ENCODE peak calls at places on chromosome 21, in eight cellular contexts. E is BJ; C is tibial nerve; N is keratinocyte; O is fibroblast of pulmonary artery; Z is stomach; F is CD8-positive, alpha-beta T cell; X is WERI-Rb-1. P is an unnamed sample.

GRCh38 chr21:36591326-36591970 is 107.5 kb upstream of the SIM2 start:
- DNase-seq in X (no peak), N (no peak), O (no peak), E (no peak), C (no peak), F (no peak), Z (no peak), P (no peak)

GRCh38 chr21:32135401-32136363 is 143.2 kb downstream of the MIS18A start:
- DNase-seq in C (no peak), F (no peak), N (no peak), E (peak), O (no peak), X (no peak), Z (no peak), P (no peak)

GRCh38 chr21:46038871-46039397 is 57.4 kb downstream of the COL6A1 start:
- DNase-seq in X (no peak), N (no peak), E (peak), O (peak), F (no peak), Z (no peak), C (peak), P (no peak)

GRCh38 chr21:45600248-45600647 is 43.3 kb upstream of the PCBP3 start:
- DNase-seq in C (no peak), Z (no peak), N (no peak), X (no peak), O (no peak), F (no peak), E (no peak), P (no peak)

GRCh38 chr21:14273736-14274538 is 58.0 kb downstream of the RBM11 start:
- DNase-seq in F (no peak), C (no peak), E (no peak), O (no peak), X (no peak), Z (peak), N (no peak), P (peak)

GRCh38 chr21:33265664-33266049 is 510 bp upstream of the IL10RB start:
- DNase-seq in N (no peak), C (peak), X (no peak), E (no peak), O (no peak), F (peak), Z (peak), P (no peak)

GRCh38 chr21:35602811-35603210 is 457.5 kb downstream of the SETD4 start:
- DNase-seq in Z (no peak), C (no peak), N (no peak), F (no peak), X (no peak), O (no peak), E (no peak), P (no peak)

GRCh38 chr21:36974851-36975192 is 8.4 kb upstream of the HLCS start:
- DNase-seq in X (no peak), F (no peak), E (no peak), Z (no peak), C (no peak), N (no peak), O (no peak), P (no peak)

GRCh38 chr21:44485796-44486195 is 30.5 kb downstream of the LRRC3 start:
- DNase-seq in C (no peak), F (no peak), O (no peak), E (no peak), Z (no peak), N (no peak), X (no peak), P (no peak)

GRCh38 chr21:44483288-44484237 is 28.3 kb downstream of the LRRC3 start:
- DNase-seq in X (no peak), F (no peak), E (no peak), C (no peak), Z (no peak), N (no peak), O (no peak), P (no peak)

GRCh38 chr21:44486302-44486701 is 31.0 kb downstream of the LRRC3 start:
- DNase-seq in F (no peak), N (no peak), X (no peak), Z (no peak), E (no peak), C (no peak), O (no peak), P (no peak)

GRCh38 chr21:44484498-44485253 is 29.4 kb downstream of the LRRC3 start:
- DNase-seq in N (no peak), Z (no peak), O (no peak), E (no peak), X (no peak), C (no peak), F (no peak), P (no peak)

DNA sequence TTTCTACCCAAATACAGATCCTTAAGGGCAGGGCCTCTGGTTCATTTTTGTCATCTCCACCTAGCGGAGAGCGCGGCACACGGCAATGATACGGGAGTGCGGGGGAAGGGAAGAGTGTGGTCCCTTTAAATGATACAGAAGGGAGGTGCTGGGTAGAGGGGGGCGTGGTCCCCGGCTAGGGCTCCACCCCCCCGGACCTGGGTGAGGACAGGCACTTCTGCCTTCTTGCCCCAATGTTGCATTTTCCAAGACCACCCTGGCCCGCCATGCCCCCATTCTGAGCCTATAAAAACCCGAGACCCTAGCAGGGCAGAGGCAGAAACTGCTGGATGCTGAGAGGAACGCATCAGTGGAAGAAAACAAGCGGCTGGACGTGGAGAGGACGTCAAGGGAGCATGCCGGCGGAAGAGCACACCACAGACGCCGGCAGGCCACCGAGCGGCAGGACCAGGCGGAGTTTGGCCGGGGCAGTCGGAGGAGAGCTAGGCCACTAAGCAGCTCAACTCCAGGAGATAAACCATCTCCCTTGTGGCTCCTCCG is 30.0 kb downstream of the LRRC3 start:
- DNase-seq in O (no peak), N (no peak), E (no peak), C (peak), Z (no peak), X (no peak), F (peak), P (no peak)
- TF ChIP-seq CTCF in O (no peak), N (no peak), E (peak), C (no peak), Z (peak), X (no peak), F (no peak), P (no peak)

GRCh38 chr21:38811257-38811656 is 5.5 kb downstream of the ETS2 start:
- DNase-seq in N (peak), Z (no peak), X (no peak), C (no peak), O (peak), F (no peak), E (peak), P (no peak)
- H3K4me3 ChIP-seq in N (no peak), Z (no peak), X (no peak), C (no peak), O (peak), F (no peak), E (no peak), P (no peak)

DNA sequence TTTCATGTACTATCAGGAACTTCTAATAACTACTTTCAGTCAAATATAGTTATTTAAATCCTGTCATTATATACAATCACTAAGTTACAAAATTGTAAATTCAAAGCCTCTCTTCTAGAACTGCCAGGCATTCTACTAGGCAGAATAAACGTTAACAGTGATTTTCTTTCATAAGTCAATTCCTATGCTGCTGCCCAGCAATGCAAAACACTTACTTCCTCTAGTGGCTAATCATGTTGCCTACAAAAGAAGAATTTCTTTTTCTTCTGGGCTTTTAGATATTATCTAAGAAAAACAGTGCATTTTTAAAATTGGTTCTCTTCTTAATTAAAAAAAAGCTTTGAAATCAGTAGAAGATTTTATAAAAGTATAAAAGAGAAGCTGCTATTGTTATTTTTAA is 509.8 kb upstream of the ADAMTS5 start:
- DNase-seq in X (no peak), C (no peak), O (peak), Z (no peak), N (no peak), F (no peak), E (no peak), P (no peak)
- TF ChIP-seq CTCF in X (no peak), C (peak), O (peak), Z (no peak), N (peak), F (no peak), E (peak), P (peak)

GRCh38 chr21:25639167-25639921 is at the start of gene JAM2:
- DNase-seq in N (no peak), O (peak), F (peak), E (no peak), Z (no peak), X (peak), C (peak), P (peak)

GRCh38 chr21:25639922-25640670 is 1.0 kb downstream of the JAM2 start:
- DNase-seq in N (no peak), X (peak), O (no peak), Z (no peak), F (no peak), E (no peak), C (peak), P (peak)

GRCh38 chr21:25646541-25646940 is 7.5 kb downstream of the JAM2 start:
- DNase-seq in Z (no peak), F (no peak), X (no peak), C (no peak), N (no peak), O (no peak), E (no peak), P (no peak)

GRCh38 chr21:25640671-25641292 is 1.7 kb downstream of the JAM2 start:
- DNase-seq in F (no peak), O (no peak), N (no peak), C (no peak), Z (no peak), X (no peak), E (no peak), P (no peak)

GRCh38 chr21:25643486-25643885 is 4.4 kb downstream of the JAM2 start:
- DNase-seq in N (no peak), C (no peak), X (no peak), F (no peak), E (no peak), Z (no peak), O (no peak), P (no peak)
- H3K4me3 ChIP-seq in N (no peak), C (no peak), X (no peak), F (no peak), E (no peak), Z (no peak), O (no peak), P (no peak)

GRCh38 chr21:25385912-25386474 is 221.3 kb downstream of the MRPL39 start:
- DNase-seq in F (no peak), E (no peak), X (no peak), C (no peak), Z (peak), O (peak), N (no peak), P (no peak)
- TF ChIP-seq CTCF in F (peak), E (peak), X (peak), C (peak), Z (peak), O (peak), N (peak), P (peak)

GRCh38 chr21:41880153-41880552 is 1.0 kb upstream of the PRDM15 start:
- DNase-seq in X (no peak), F (no peak), Z (no peak), O (no peak), N (no peak), C (no peak), E (no peak), P (no peak)
- H3K4me3 ChIP-seq in X (peak), F (no peak), Z (no peak), O (peak), N (peak), C (no peak), E (no peak), P (peak)

GRCh38 chr21:15552914-15553491 is 176.8 kb upstream of the USP25 start:
- DNase-seq in F (no peak), E (no peak), N (no peak), C (no peak), X (no peak), O (peak), Z (no peak), P (no peak)
- TF ChIP-seq CTCF in F (peak), E (peak), N (peak), C (peak), X (peak), O (peak), Z (no peak), P (peak)

P was measured in BE2C.